ENCODE peak calls at places on chromosomes 4 and X, in seven cellular contexts. T is mesenchymal stem cell; M is HEK293T; Z is activated T-helper 1 cell treated with anti-CD3 and anti-CD28 coated beads, Interleukin-2, amount 50 U/mL, for 16 hours; G is AG10803; H is neural progenitor cell; S is NCI-H1694 treated with DMSO at 0.1 percent for 48 hours. P is an unnamed sample.

GRCh38 chrX:134478374-134478773 is 18.4 kb downstream of the HPRT1 start:
- DNase-seq in M (no peak), G (no peak), S (no peak), Z (no peak), T (no peak), H (no peak), P (no peak)

GRCh38 chrX:121052122-121052521 is 4.7 kb downstream of the GLUD2 start:
- DNase-seq in Z (no peak), H (no peak), M (no peak), G (no peak), S (no peak), T (no peak), P (no peak)

GRCh38 chrX:34810911-34811310 is 131.7 kb upstream of the FAM47B start:
- DNase-seq in G (no peak), S (no peak), Z (no peak), H (no peak), M (no peak), T (no peak), P (no peak)

GRCh38 chr4:157270108-157270507 is 49.6 kb downstream of the GRIA2 start:
- DNase-seq in M (no peak), T (no peak), S (no peak), Z (no peak), G (no peak), H (no peak), P (no peak)

GRCh38 chrX:41734530-41734929 is 10.5 kb downstream of the GPR82 start:
- DNase-seq in T (peak), H (peak), S (peak), G (peak), M (peak), Z (no peak), P (no peak)

GRCh38 chr4:114606240-114606639 is 7.6 kb downstream of the UGT8 start:
- DNase-seq in M (no peak), G (no peak), Z (no peak), H (no peak), T (no peak), S (no peak), P (no peak)

GRCh38 chrX:16186380-16187007 is 19.2 kb downstream of the MAGEB17 start:
- DNase-seq in H (no peak), S (no peak), T (peak), G (no peak), M (no peak), Z (no peak), P (no peak)

GRCh38 chr4:147560632-147561031 is 56.6 kb upstream of the TMEM184C start:
- DNase-seq in H (no peak), M (no peak), T (peak), Z (no peak), G (peak), S (no peak), P (no peak)

GRCh38 chrX:101682723-101683122 is 23.1 kb upstream of the ARMCX2 start:
- DNase-seq in H (no peak), M (no peak), Z (no peak), S (no peak), T (peak), G (peak), P (no peak)

GRCh38 chr4:52586069-52586468 is 73.0 kb downstream of the USP46 start:
- DNase-seq in M (no peak), S (no peak), Z (no peak), T (peak), H (no peak), G (no peak), P (no peak)

GRCh38 chrX:12802741-12803140 is 11.5 kb downstream of the PRPS2 start:
- DNase-seq in T (no peak), H (no peak), S (no peak), Z (no peak), G (peak), M (no peak), P (no peak)

GRCh38 chrX:109839694-109840358 is 106.8 kb upstream of the ACSL4 start:
- DNase-seq in Z (no peak), T (peak), S (no peak), M (peak), G (no peak), H (peak), P (no peak)

GRCh38 chr4:159484861-159485260 is 382.0 kb downstream of the RAPGEF2 start:
- DNase-seq in H (no peak), T (no peak), G (no peak), Z (no peak), M (no peak), S (no peak), P (no peak)

GRCh38 chr4:123418486-123418931 is 21.9 kb downstream of the SPRY1 start:
- DNase-seq in H (peak), G (peak), M (no peak), Z (no peak), T (peak), S (no peak), P (no peak)

GRCh38 chrX:114985967-114986592 is 31.3 kb downstream of the IL13RA2 start:
- DNase-seq in T (peak), M (no peak), S (no peak), Z (no peak), H (no peak), G (peak), P (no peak)

GRCh38 chrX:47620303-47620685 is 637 bp upstream of the SYN1 start:
- DNase-seq in Z (no peak), H (no peak), T (no peak), G (no peak), S (no peak), M (no peak), P (no peak)

GRCh38 chr4:128335541-128335940 is 47.9 kb upstream of the PGRMC2 start:
- DNase-seq in G (peak), Z (no peak), S (no peak), H (no peak), T (no peak), M (no peak), P (no peak)

GRCh38 chr4:78581626-78582025 is 30.1 kb downstream of the ANXA3 start:
- DNase-seq in Z (no peak), H (no peak), M (no peak), S (no peak), T (no peak), G (no peak), P (no peak)

GRCh38 chr4:86280246-86280645 is 79.6 kb downstream of the MAPK10 start:
- DNase-seq in S (no peak), H (no peak), Z (no peak), G (no peak), T (no peak), M (no peak), P (no peak)

GRCh38 chr4:30840571-30840970 is 120.4 kb downstream of the PCDH7 start:
- DNase-seq in H (no peak), S (no peak), Z (no peak), T (peak), M (no peak), G (no peak), P (no peak)

GRCh38 chr4:128524311-128524710 is 236.7 kb upstream of the PGRMC2 start:
- DNase-seq in T (peak), H (no peak), S (no peak), M (no peak), G (peak), Z (no peak), P (peak)

GRCh38 chr4:155853189-155853588 is 12.9 kb downstream of the ASIC5 start:
- DNase-seq in T (no peak), S (no peak), Z (no peak), H (no peak), M (no peak), G (no peak), P (no peak)

GRCh38 chr4:163166041-163166579 is 580 bp downstream of the NAF1 start:
- DNase-seq in S (no peak), T (peak), H (peak), G (peak), M (peak), Z (peak), P (peak)

GRCh38 chr4:10006604-10007435 is 14.5 kb downstream of the SLC2A9 start:
- DNase-seq in S (no peak), T (no peak), G (peak), Z (no peak), M (no peak), H (no peak), P (no peak)

P was measured in lower leg skin.